ENCODE peak calls at places on chromosomes 12 and 14, in eight cellular contexts. H is SW 1271; O is hepatic stellate cell; D is HT-29; W is bronchial epithelial cell; Q is activated CD4-positive, alpha-beta T cell treated with anti-CD3 and anti-CD28 coated beads, Interleukin-2, amount 10 ng/mL, durations not matched to agents 7 days and 5 days; L is epithelial cell of proximal tubule; U is activated T-helper 1 cell treated with anti-CD3 and anti-CD28 coated beads, Interleukin-2, amount 50 U/mL, for 16 hours. E is an unnamed sample.

GRCh38 chr12:83018063-83018462 is 331.4 kb downstream of the TMTC2 start:
- DNase-seq in H (no peak), O (no peak), D (no peak), W (no peak), Q (no peak), L (no peak), U (no peak), E (no peak)

GRCh38 chr12:128789356-128789929 is 34.3 kb downstream of the SLC15A4 start:
- DNase-seq in H (no peak), O (no peak), D (no peak), W (no peak), Q (no peak), L (no peak), U (no peak), E (no peak)

GRCh38 chr14:104856157-104856868 is 8.8 kb upstream of the CEP170B start:
- DNase-seq in H (no peak), O (no peak), D (no peak), W (no peak), Q (no peak), L (no peak), U (no peak), E (no peak)

GRCh38 chr12:14258468-14258947 is 107.0 kb upstream of the ATF7IP start:
- DNase-seq in H (no peak), O (no peak), D (no peak), W (no peak), Q (no peak), L (no peak), U (no peak), E (no peak)

GRCh38 chr12:107384645-107385044 is 291.3 kb upstream of the CRY1 start:
- DNase-seq in H (no peak), O (no peak), D (no peak), W (no peak), Q (no peak), L (no peak), U (no peak), E (no peak)

GRCh38 chr12:107843351-107844311 is 69.1 kb downstream of the ASCL4 start:
- DNase-seq in H (no peak), O (no peak), D (no peak), W (no peak), Q (no peak), L (no peak), U (no peak), E (no peak)

GRCh38 chr12:118220697-118221096 is 84.8 kb downstream of the PEBP1 start:
- DNase-seq in H (no peak), O (no peak), D (no peak), W (no peak), Q (no peak), L (no peak), U (no peak), E (no peak)

GRCh38 chr12:68467514-68467913 is 135.4 kb upstream of the MDM1 start:
- DNase-seq in H (no peak), O (no peak), D (no peak), W (no peak), Q (no peak), L (no peak), U (no peak), E (no peak)